ENCODE peak calls at places on chromosomes 12 and 14, in nine cellular contexts. One of them, this sample, is unnamed.

GRCh38 chr12:101485015-101485414 is 9.9 kb downstream of the SPIC start:
- DNase-seq in NCI-H345: no peak
- DNase-seq in fibroblast of the aortic adventitia: peak; percentile 12
- DNase-seq in M059J: no peak
- DNase-seq in stimulated activated CD4-positive, alpha-beta T cell treated with anti-CD3 and anti-CD28 coated beads, Interleukin-1b, Interleukin-23, amount 100 ng/mL, for 4 hours: no peak
- DNase-seq in ovary: no peak
- DNase-seq in DMS79 treated with DMSO at 0.1 percent for 48 hours: no peak
- DNase-seq in GM23338: no peak
- DNase-seq in posterior vena cava: no peak
- DNase-seq in this sample: no peak

GRCh38 chr12:120056739-120057138 is 59.8 kb downstream of the RAB35 start:
- DNase-seq in NCI-H345: peak; percentile 4
- DNase-seq in DMS79 treated with DMSO at 0.1 percent for 48 hours: peak; percentile 11
- DNase-seq in ovary: no peak
- DNase-seq in fibroblast of the aortic adventitia: no peak
- DNase-seq in GM23338: no peak
- DNase-seq in posterior vena cava: no peak
- DNase-seq in stimulated activated CD4-positive, alpha-beta T cell treated with anti-CD3 and anti-CD28 coated beads, Interleukin-1b, Interleukin-23, amount 100 ng/mL, for 4 hours: no peak
- DNase-seq in M059J: no peak
- DNase-seq in this sample: no peak

GRCh38 chr12:98154850-98155249 is 360.5 kb upstream of the TMPO start:
- DNase-seq in GM23338: peak; percentile 78
- DNase-seq in fibroblast of the aortic adventitia: no peak
- DNase-seq in posterior vena cava: no peak
- DNase-seq in DMS79 treated with DMSO at 0.1 percent for 48 hours: peak; percentile 78
- DNase-seq in ovary: no peak
- DNase-seq in M059J: no peak
- DNase-seq in NCI-H345: peak; percentile 78
- DNase-seq in stimulated activated CD4-positive, alpha-beta T cell treated with anti-CD3 and anti-CD28 coated beads, Interleukin-1b, Interleukin-23, amount 100 ng/mL, for 4 hours: no peak
- DNase-seq in this sample: no peak

GRCh38 chr14:94373708-94374107 is 14.7 kb downstream of the SERPINA1 start:
- DNase-seq in DMS79 treated with DMSO at 0.1 percent for 48 hours: no peak
- DNase-seq in NCI-H345: no peak
- DNase-seq in posterior vena cava: no peak
- DNase-seq in stimulated activated CD4-positive, alpha-beta T cell treated with anti-CD3 and anti-CD28 coated beads, Interleukin-1b, Interleukin-23, amount 100 ng/mL, for 4 hours: no peak
- DNase-seq in M059J: peak; percentile 88
- DNase-seq in ovary: no peak
- DNase-seq in GM23338: no peak
- DNase-seq in fibroblast of the aortic adventitia: peak; percentile 98
- DNase-seq in this sample: no peak

GRCh38 chr12:84874125-84874824 is 38.3 kb downstream of the SLC6A15 start:
- DNase-seq in ovary: no peak
- DNase-seq in NCI-H345: peak; percentile 67
- DNase-seq in M059J: peak; percentile 40
- DNase-seq in fibroblast of the aortic adventitia: peak; percentile 82
- DNase-seq in GM23338: peak; percentile 82
- DNase-seq in posterior vena cava: no peak
- DNase-seq in DMS79 treated with DMSO at 0.1 percent for 48 hours: peak; percentile 24
- DNase-seq in stimulated activated CD4-positive, alpha-beta T cell treated with anti-CD3 and anti-CD28 coated beads, Interleukin-1b, Interleukin-23, amount 100 ng/mL, for 4 hours: no peak
- DNase-seq in this sample: no peak

GRCh38 chr14:64410084-64410774 is 22.1 kb downstream of the MTHFD1 start:
- DNase-seq in ovary: no peak
- DNase-seq in stimulated activated CD4-positive, alpha-beta T cell treated with anti-CD3 and anti-CD28 coated beads, Interleukin-1b, Interleukin-23, amount 100 ng/mL, for 4 hours: no peak
- DNase-seq in DMS79 treated with DMSO at 0.1 percent for 48 hours: no peak
- DNase-seq in fibroblast of the aortic adventitia: peak; percentile 32
- DNase-seq in NCI-H345: no peak
- DNase-seq in M059J: peak; percentile 81
- DNase-seq in posterior vena cava: no peak
- DNase-seq in GM23338: peak; percentile 55
- DNase-seq in this sample: no peak

GRCh38 chr14:59175404-59175803 is 13.1 kb upstream of the DAAM1 start:
- DNase-seq in NCI-H345: no peak
- DNase-seq in ovary: no peak
- DNase-seq in stimulated activated CD4-positive, alpha-beta T cell treated with anti-CD3 and anti-CD28 coated beads, Interleukin-1b, Interleukin-23, amount 100 ng/mL, for 4 hours: no peak
- DNase-seq in fibroblast of the aortic adventitia: no peak
- DNase-seq in posterior vena cava: no peak
- DNase-seq in GM23338: no peak
- DNase-seq in M059J: no peak
- DNase-seq in DMS79 treated with DMSO at 0.1 percent for 48 hours: no peak
- DNase-seq in this sample: no peak

GRCh38 chr14:56821807-56822615 is 11.7 kb upstream of the OTX2 start:
- DNase-seq in ovary: no peak
- DNase-seq in M059J: no peak
- DNase-seq in posterior vena cava: no peak
- DNase-seq in GM23338: no peak
- DNase-seq in stimulated activated CD4-positive, alpha-beta T cell treated with anti-CD3 and anti-CD28 coated beads, Interleukin-1b, Interleukin-23, amount 100 ng/mL, for 4 hours: no peak
- DNase-seq in DMS79 treated with DMSO at 0.1 percent for 48 hours: no peak
- DNase-seq in fibroblast of the aortic adventitia: no peak
- DNase-seq in NCI-H345: no peak
- DNase-seq in this sample: no peak

GRCh38 chr12:3564411-3564810 is 73.4 kb downstream of the PRMT8 start:
- DNase-seq in fibroblast of the aortic adventitia: no peak
- DNase-seq in ovary: no peak
- DNase-seq in DMS79 treated with DMSO at 0.1 percent for 48 hours: no peak
- DNase-seq in M059J: no peak
- DNase-seq in NCI-H345: no peak
- DNase-seq in stimulated activated CD4-positive, alpha-beta T cell treated with anti-CD3 and anti-CD28 coated beads, Interleukin-1b, Interleukin-23, amount 100 ng/mL, for 4 hours: no peak
- DNase-seq in posterior vena cava: no peak
- DNase-seq in GM23338: no peak
- DNase-seq in this sample: no peak

GRCh38 chr12:12534134-12534866 is 28.4 kb downstream of the DUSP16 start:
- DNase-seq in stimulated activated CD4-positive, alpha-beta T cell treated with anti-CD3 and anti-CD28 coated beads, Interleukin-1b, Interleukin-23, amount 100 ng/mL, for 4 hours: no peak
- DNase-seq in ovary: no peak
- DNase-seq in M059J: no peak
- DNase-seq in DMS79 treated with DMSO at 0.1 percent for 48 hours: no peak
- DNase-seq in posterior vena cava: no peak
- DNase-seq in fibroblast of the aortic adventitia: no peak
- DNase-seq in GM23338: peak; percentile 21
- DNase-seq in NCI-H345: no peak
- DNase-seq in this sample: no peak

GRCh38 chr12:4787965-4788364 is 67.8 kb downstream of the GALNT8 start:
- DNase-seq in ovary: no peak
- DNase-seq in GM23338: no peak
- DNase-seq in fibroblast of the aortic adventitia: no peak
- DNase-seq in DMS79 treated with DMSO at 0.1 percent for 48 hours: no peak
- DNase-seq in posterior vena cava: no peak
- DNase-seq in NCI-H345: no peak
- DNase-seq in stimulated activated CD4-positive, alpha-beta T cell treated with anti-CD3 and anti-CD28 coated beads, Interleukin-1b, Interleukin-23, amount 100 ng/mL, for 4 hours: no peak
- DNase-seq in M059J: no peak
- DNase-seq in this sample: no peak

GRCh38 chr14:94171208-94171607 is 2.9 kb upstream of the PPP4R4 start:
- DNase-seq in posterior vena cava: no peak
- DNase-seq in stimulated activated CD4-positive, alpha-beta T cell treated with anti-CD3 and anti-CD28 coated beads, Interleukin-1b, Interleukin-23, amount 100 ng/mL, for 4 hours: no peak
- DNase-seq in M059J: peak; percentile 17
- DNase-seq in fibroblast of the aortic adventitia: peak; percentile 27
- DNase-seq in NCI-H345: no peak
- DNase-seq in DMS79 treated with DMSO at 0.1 percent for 48 hours: no peak
- DNase-seq in ovary: no peak
- DNase-seq in GM23338: no peak
- DNase-seq in this sample: no peak

GRCh38 chr12:53428741-53429140 is 5.1 kb downstream of the AMHR2 start:
- DNase-seq in stimulated activated CD4-positive, alpha-beta T cell treated with anti-CD3 and anti-CD28 coated beads, Interleukin-1b, Interleukin-23, amount 100 ng/mL, for 4 hours: no peak
- DNase-seq in fibroblast of the aortic adventitia: no peak
- DNase-seq in posterior vena cava: peak; percentile 26
- DNase-seq in ovary: no peak
- DNase-seq in NCI-H345: no peak
- DNase-seq in GM23338: no peak
- DNase-seq in M059J: no peak
- DNase-seq in DMS79 treated with DMSO at 0.1 percent for 48 hours: no peak
- DNase-seq in this sample: no peak

GRCh38 chr14:21614245-21614644 is 20.5 kb downstream of the OR10G2 start:
- DNase-seq in GM23338: peak; percentile 38
- DNase-seq in DMS79 treated with DMSO at 0.1 percent for 48 hours: no peak
- DNase-seq in NCI-H345: no peak
- DNase-seq in posterior vena cava: no peak
- DNase-seq in M059J: no peak
- DNase-seq in stimulated activated CD4-positive, alpha-beta T cell treated with anti-CD3 and anti-CD28 coated beads, Interleukin-1b, Interleukin-23, amount 100 ng/mL, for 4 hours: no peak
- DNase-seq in fibroblast of the aortic adventitia: no peak
- DNase-seq in ovary: no peak
- DNase-seq in this sample: no peak

GRCh38 chr12:39127401-39127800 is 222.0 kb upstream of the CPNE8 start:
- DNase-seq in posterior vena cava: no peak
- DNase-seq in NCI-H345: no peak
- DNase-seq in M059J: peak; percentile 71
- DNase-seq in stimulated activated CD4-positive, alpha-beta T cell treated with anti-CD3 and anti-CD28 coated beads, Interleukin-1b, Interleukin-23, amount 100 ng/mL, for 4 hours: no peak
- DNase-seq in fibroblast of the aortic adventitia: peak; percentile 20
- DNase-seq in DMS79 treated with DMSO at 0.1 percent for 48 hours: no peak
- DNase-seq in ovary: no peak
- DNase-seq in GM23338: no peak
- DNase-seq in this sample: no peak

GRCh38 chr12:129964826-129965457 is 61.1 kb upstream of the TMEM132D start:
- DNase-seq in M059J: no peak
- DNase-seq in DMS79 treated with DMSO at 0.1 percent for 48 hours: no peak
- DNase-seq in ovary: no peak
- DNase-seq in stimulated activated CD4-positive, alpha-beta T cell treated with anti-CD3 and anti-CD28 coated beads, Interleukin-1b, Interleukin-23, amount 100 ng/mL, for 4 hours: no peak
- DNase-seq in posterior vena cava: no peak
- DNase-seq in fibroblast of the aortic adventitia: no peak
- DNase-seq in GM23338: no peak
- DNase-seq in NCI-H345: peak; percentile 19
- DNase-seq in this sample: no peak

GRCh38 chr14:59187802-59188460 is 536 bp upstream of the DAAM1 start:
- DNase-seq in posterior vena cava: peak; percentile 81
- DNase-seq in M059J: peak; percentile 64
- DNase-seq in ovary: peak; percentile 41
- DNase-seq in NCI-H345: peak; percentile 71
- DNase-seq in stimulated activated CD4-positive, alpha-beta T cell treated with anti-CD3 and anti-CD28 coated beads, Interleukin-1b, Interleukin-23, amount 100 ng/mL, for 4 hours: peak; percentile 17
- DNase-seq in fibroblast of the aortic adventitia: no peak
- DNase-seq in GM23338: peak; percentile 45
- DNase-seq in DMS79 treated with DMSO at 0.1 percent for 48 hours: peak; percentile 70
- DNase-seq in this sample: peak; percentile 43

GRCh38 chr12:111773801-111774551 is 7.2 kb downstream of the ALDH2 start:
- DNase-seq in stimulated activated CD4-positive, alpha-beta T cell treated with anti-CD3 and anti-CD28 coated beads, Interleukin-1b, Interleukin-23, amount 100 ng/mL, for 4 hours: no peak
- DNase-seq in posterior vena cava: peak; percentile 92
- DNase-seq in GM23338: no peak
- DNase-seq in ovary: peak; percentile 89
- DNase-seq in fibroblast of the aortic adventitia: peak; percentile 97
- DNase-seq in M059J: peak; percentile 82
- DNase-seq in NCI-H345: no peak
- DNase-seq in DMS79 treated with DMSO at 0.1 percent for 48 hours: no peak
- DNase-seq in this sample: peak; percentile 82

GRCh38 chr14:97138801-97139200 is 341.6 kb downstream of the VRK1 start:
- DNase-seq in ovary: no peak
- DNase-seq in stimulated activated CD4-positive, alpha-beta T cell treated with anti-CD3 and anti-CD28 coated beads, Interleukin-1b, Interleukin-23, amount 100 ng/mL, for 4 hours: no peak
- DNase-seq in DMS79 treated with DMSO at 0.1 percent for 48 hours: no peak
- DNase-seq in GM23338: peak; percentile 62
- DNase-seq in NCI-H345: no peak
- DNase-seq in fibroblast of the aortic adventitia: no peak
- DNase-seq in posterior vena cava: no peak
- DNase-seq in M059J: peak; percentile 10
- DNase-seq in this sample: no peak

GRCh38 chr14:64628940-64629403 is 75.3 kb upstream of the PLEKHG3 start:
- DNase-seq in posterior vena cava: no peak
- DNase-seq in NCI-H345: no peak
- DNase-seq in GM23338: no peak
- DNase-seq in fibroblast of the aortic adventitia: peak; percentile 65
- DNase-seq in ovary: no peak
- DNase-seq in DMS79 treated with DMSO at 0.1 percent for 48 hours: no peak
- DNase-seq in M059J: peak; percentile 85
- DNase-seq in stimulated activated CD4-positive, alpha-beta T cell treated with anti-CD3 and anti-CD28 coated beads, Interleukin-1b, Interleukin-23, amount 100 ng/mL, for 4 hours: no peak
- DNase-seq in this sample: no peak

GRCh38 chr14:92471919-92472318 is 41.7 kb upstream of the RIN3 start:
- DNase-seq in fibroblast of the aortic adventitia: peak; percentile 72
- DNase-seq in ovary: no peak
- DNase-seq in stimulated activated CD4-positive, alpha-beta T cell treated with anti-CD3 and anti-CD28 coated beads, Interleukin-1b, Interleukin-23, amount 100 ng/mL, for 4 hours: no peak
- DNase-seq in GM23338: peak; percentile 81
- DNase-seq in posterior vena cava: no peak
- DNase-seq in M059J: peak; percentile 81
- DNase-seq in DMS79 treated with DMSO at 0.1 percent for 48 hours: no peak
- DNase-seq in NCI-H345: no peak
- DNase-seq in this sample: no peak

GRCh38 chr14:68140801-68141200 is 321.2 kb downstream of the RAD51B start:
- DNase-seq in fibroblast of the aortic adventitia: no peak
- DNase-seq in M059J: no peak
- DNase-seq in GM23338: no peak
- DNase-seq in DMS79 treated with DMSO at 0.1 percent for 48 hours: peak; percentile 80
- DNase-seq in posterior vena cava: no peak
- DNase-seq in stimulated activated CD4-positive, alpha-beta T cell treated with anti-CD3 and anti-CD28 coated beads, Interleukin-1b, Interleukin-23, amount 100 ng/mL, for 4 hours: no peak
- DNase-seq in NCI-H345: no peak
- DNase-seq in ovary: no peak
- DNase-seq in this sample: no peak

GRCh38 chr14:35867280-35867629 is 41.1 kb downstream of the BRMS1L start:
- DNase-seq in M059J: no peak
- DNase-seq in DMS79 treated with DMSO at 0.1 percent for 48 hours: no peak
- DNase-seq in fibroblast of the aortic adventitia: no peak
- DNase-seq in posterior vena cava: no peak
- DNase-seq in NCI-H345: no peak
- DNase-seq in GM23338: no peak
- DNase-seq in stimulated activated CD4-positive, alpha-beta T cell treated with anti-CD3 and anti-CD28 coated beads, Interleukin-1b, Interleukin-23, amount 100 ng/mL, for 4 hours: no peak
- DNase-seq in ovary: no peak
- DNase-seq in this sample: no peak

GRCh38 chr14:38040411-38040810 is 167.3 kb upstream of the SSTR1 start:
- DNase-seq in fibroblast of the aortic adventitia: no peak
- DNase-seq in posterior vena cava: no peak
- DNase-seq in DMS79 treated with DMSO at 0.1 percent for 48 hours: no peak
- DNase-seq in GM23338: no peak
- DNase-seq in M059J: no peak
- DNase-seq in ovary: no peak
- DNase-seq in stimulated activated CD4-positive, alpha-beta T cell treated with anti-CD3 and anti-CD28 coated beads, Interleukin-1b, Interleukin-23, amount 100 ng/mL, for 4 hours: no peak
- DNase-seq in NCI-H345: no peak
- DNase-seq in this sample: no peak

GRCh38 chr14:103533999-103534575 is 5.1 kb downstream of the TRMT61A start:
- DNase-seq in NCI-H345: no peak
- DNase-seq in fibroblast of the aortic adventitia: no peak
- DNase-seq in GM23338: no peak
- DNase-seq in stimulated activated CD4-positive, alpha-beta T cell treated with anti-CD3 and anti-CD28 coated beads, Interleukin-1b, Interleukin-23, amount 100 ng/mL, for 4 hours: no peak
- DNase-seq in ovary: no peak
- DNase-seq in posterior vena cava: no peak
- DNase-seq in DMS79 treated with DMSO at 0.1 percent for 48 hours: no peak
- DNase-seq in M059J: no peak
- DNase-seq in this sample: no peak

GRCh38 chr14:50050171-50050570 is 66.2 kb downstream of the VCPKMT start:
- DNase-seq in NCI-H345: no peak
- DNase-seq in stimulated activated CD4-positive, alpha-beta T cell treated with anti-CD3 and anti-CD28 coated beads, Interleukin-1b, Interleukin-23, amount 100 ng/mL, for 4 hours: no peak
- DNase-seq in fibroblast of the aortic adventitia: no peak
- DNase-seq in ovary: no peak
- DNase-seq in posterior vena cava: no peak
- DNase-seq in GM23338: no peak
- DNase-seq in DMS79 treated with DMSO at 0.1 percent for 48 hours: no peak
- DNase-seq in M059J: no peak
- DNase-seq in this sample: no peak

GRCh38 chr12:28938581-28939301 is 210.3 kb upstream of the FAR2 start:
- DNase-seq in DMS79 treated with DMSO at 0.1 percent for 48 hours: no peak
- DNase-seq in fibroblast of the aortic adventitia: no peak
- DNase-seq in NCI-H345: no peak
- DNase-seq in stimulated activated CD4-positive, alpha-beta T cell treated with anti-CD3 and anti-CD28 coated beads, Interleukin-1b, Interleukin-23, amount 100 ng/mL, for 4 hours: no peak
- DNase-seq in ovary: no peak
- DNase-seq in M059J: no peak
- DNase-seq in GM23338: no peak
- DNase-seq in posterior vena cava: no peak
- DNase-seq in this sample: no peak

GRCh38 chr12:125412506-125412905 is 347.3 kb downstream of the AACS start:
- DNase-seq in GM23338: no peak
- DNase-seq in stimulated activated CD4-positive, alpha-beta T cell treated with anti-CD3 and anti-CD28 coated beads, Interleukin-1b, Interleukin-23, amount 100 ng/mL, for 4 hours: no peak
- DNase-seq in NCI-H345: no peak
- DNase-seq in M059J: no peak
- DNase-seq in fibroblast of the aortic adventitia: no peak
- DNase-seq in DMS79 treated with DMSO at 0.1 percent for 48 hours: no peak
- DNase-seq in posterior vena cava: no peak
- DNase-seq in ovary: no peak
- DNase-seq in this sample: no peak